ENCODE peak calls at places on chromosomes 12 and 14, in five cellular contexts. F, A, W, B and H are unnamed samples.

GRCh38 chr14:78310263-78310662 is 140.1 kb downstream of the NRXN3 start:
- DNase-seq in F (no peak), A (no peak), W (no peak), B (no peak), H (no peak)

GRCh38 chr14:91154851-91155625 is 41.2 kb downstream of the DGLUCY start:
- DNase-seq in F (no peak), A (peak), W (peak), B (peak), H (no peak)

GRCh38 chr12:1398673-1399072 is 195.7 kb downstream of the FBXL14 start:
- DNase-seq in F (no peak), A (no peak), W (peak), B (no peak), H (peak)

GRCh38 chr14:104579507-104579906 is at the start of gene C14orf180:
- DNase-seq in F (peak), A (no peak), W (no peak), B (peak), H (no peak)

GRCh38 chr12:28035483-28035882 is 63.0 kb upstream of the PTHLH start:
- DNase-seq in F (no peak), A (no peak), W (peak), B (no peak), H (no peak)

GRCh38 chr14:95482967-95483842 is 33.2 kb downstream of the SYNE3 start:
- DNase-seq in F (peak), A (peak), W (peak), B (peak), H (peak)

GRCh38 chr12:87866602-87867292 is 162.5 kb downstream of the C12orf50 start:
- DNase-seq in F (no peak), A (no peak), W (no peak), B (no peak), H (no peak)

GRCh38 chr12:93387780-93388179 is 10.1 kb downstream of the NUDT4 start:
- DNase-seq in F (no peak), A (no peak), W (peak), B (no peak), H (no peak)

GRCh38 chr12:13962699-13963098 is 18.7 kb downstream of the GRIN2B start:
- DNase-seq in F (no peak), A (no peak), W (no peak), B (no peak), H (no peak)
- TF ChIP-seq CTCF in F (no peak), A (no peak), W (no peak), B (peak), H (no peak)

DNA sequence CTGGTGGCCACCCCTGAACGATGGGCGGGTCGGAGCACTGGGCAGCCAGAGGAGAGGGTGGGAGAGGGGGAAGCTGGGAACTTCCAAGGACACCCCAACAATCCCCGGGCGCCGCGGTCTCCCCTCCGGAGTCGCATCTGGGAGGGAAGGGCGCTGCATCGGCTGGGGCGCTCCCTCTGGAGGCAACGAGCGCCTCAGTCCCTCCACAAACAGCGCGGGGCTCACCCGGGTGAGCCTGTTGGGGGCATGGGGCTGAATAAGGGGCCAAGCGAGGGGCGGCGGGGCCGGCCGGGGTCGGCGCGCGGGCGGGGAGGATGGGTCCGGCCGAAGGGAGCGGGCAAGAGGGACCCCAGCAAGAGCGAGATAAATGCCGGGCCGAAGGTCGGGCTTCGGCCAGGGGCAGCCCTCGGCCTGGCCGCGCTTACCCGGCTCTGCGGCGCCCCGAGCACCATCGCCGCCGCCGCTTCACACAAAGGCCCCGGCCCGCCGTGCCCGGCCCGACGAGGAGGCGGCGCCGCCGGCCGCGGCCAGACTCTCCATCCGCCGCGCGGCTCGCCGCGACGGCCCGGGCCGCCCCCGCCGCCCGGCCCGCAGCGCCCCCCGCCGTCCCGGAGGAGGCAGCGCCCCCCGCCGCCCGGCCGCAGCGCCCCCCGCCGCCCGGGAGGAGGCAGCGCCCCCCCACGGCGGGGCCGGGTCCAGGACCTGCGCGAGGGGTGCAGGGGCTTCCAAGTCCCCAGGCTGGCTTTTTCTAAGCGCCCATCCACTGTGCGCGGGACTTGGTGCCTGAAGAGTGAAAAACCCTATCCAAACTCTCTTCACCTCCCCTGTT is at the start of gene ZBTB39:
- DNase-seq in F (peak), A (peak), W (peak), B (peak), H (no peak)
- TF ChIP-seq CTCF in F (peak), A (peak), W (peak), B (peak), H (peak)

DNA sequence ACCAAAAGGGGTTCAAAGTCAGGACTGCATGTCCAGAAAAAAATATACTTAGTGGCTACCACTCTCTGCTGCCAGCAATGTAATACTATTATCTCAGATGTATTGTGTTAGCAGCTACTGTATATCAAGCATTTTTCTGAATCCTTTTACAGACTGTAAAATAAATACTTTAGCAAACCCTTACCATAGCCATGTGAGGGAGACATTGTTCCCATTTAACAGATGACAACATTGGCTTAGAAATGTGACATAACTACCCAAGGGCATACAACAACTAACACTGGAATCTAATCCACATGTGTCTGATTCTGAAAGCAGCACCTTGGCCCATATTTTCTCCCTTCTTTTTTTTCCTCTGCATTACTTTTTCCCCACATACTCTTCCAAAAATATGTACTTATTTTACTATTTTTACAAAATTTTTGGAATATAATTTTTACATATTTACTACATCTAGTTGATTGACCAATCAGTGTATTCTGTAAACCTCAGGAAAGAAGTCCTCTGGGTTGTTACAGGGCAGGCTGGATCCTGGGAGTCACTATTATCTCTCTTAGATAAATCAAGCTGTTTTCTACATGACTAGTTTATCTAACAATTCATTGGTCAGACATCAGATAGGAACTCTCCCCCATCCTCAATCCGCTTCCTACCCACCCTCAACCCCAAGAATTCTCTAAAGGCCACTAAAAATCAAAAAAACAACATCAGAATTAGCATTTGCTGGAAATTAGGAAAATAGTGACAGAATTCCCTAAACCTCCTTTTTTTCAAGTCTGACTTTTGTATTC is 154.1 kb downstream of the BTG1 start:
- DNase-seq in F (no peak), A (no peak), W (no peak), B (no peak), H (no peak)
- TF ChIP-seq CTCF in F (no peak), A (no peak), W (no peak), B (peak), H (no peak)

GRCh38 chr14:58947816-58948440 is 240.5 kb upstream of the DAAM1 start:
- DNase-seq in F (no peak), A (no peak), W (no peak), B (no peak), H (no peak)
- TF ChIP-seq CTCF in F (no peak), A (no peak), W (no peak), B (no peak), H (no peak)

GRCh38 chr12:46261658-46262057 is 7.2 kb downstream of the SLC38A1 start:
- DNase-seq in F (no peak), A (no peak), W (no peak), B (no peak), H (no peak)

GRCh38 chr12:46264057-46264456 is 4.8 kb downstream of the SLC38A1 start:
- DNase-seq in F (no peak), A (no peak), W (no peak), B (no peak), H (no peak)

GRCh38 chr12:46265734-46266133 is 3.1 kb downstream of the SLC38A1 start:
- DNase-seq in F (no peak), A (no peak), W (no peak), B (no peak), H (no peak)

GRCh38 chr12:46265102-46265501 is 3.7 kb downstream of the SLC38A1 start:
- DNase-seq in F (no peak), A (no peak), W (no peak), B (no peak), H (no peak)

GRCh38 chr12:46263140-46264017 is 5.5 kb downstream of the SLC38A1 start:
- DNase-seq in F (no peak), A (no peak), W (no peak), B (no peak), H (no peak)
- TF ChIP-seq CTCF in F (peak), A (no peak), W (peak), B (peak), H (peak)

DNA sequence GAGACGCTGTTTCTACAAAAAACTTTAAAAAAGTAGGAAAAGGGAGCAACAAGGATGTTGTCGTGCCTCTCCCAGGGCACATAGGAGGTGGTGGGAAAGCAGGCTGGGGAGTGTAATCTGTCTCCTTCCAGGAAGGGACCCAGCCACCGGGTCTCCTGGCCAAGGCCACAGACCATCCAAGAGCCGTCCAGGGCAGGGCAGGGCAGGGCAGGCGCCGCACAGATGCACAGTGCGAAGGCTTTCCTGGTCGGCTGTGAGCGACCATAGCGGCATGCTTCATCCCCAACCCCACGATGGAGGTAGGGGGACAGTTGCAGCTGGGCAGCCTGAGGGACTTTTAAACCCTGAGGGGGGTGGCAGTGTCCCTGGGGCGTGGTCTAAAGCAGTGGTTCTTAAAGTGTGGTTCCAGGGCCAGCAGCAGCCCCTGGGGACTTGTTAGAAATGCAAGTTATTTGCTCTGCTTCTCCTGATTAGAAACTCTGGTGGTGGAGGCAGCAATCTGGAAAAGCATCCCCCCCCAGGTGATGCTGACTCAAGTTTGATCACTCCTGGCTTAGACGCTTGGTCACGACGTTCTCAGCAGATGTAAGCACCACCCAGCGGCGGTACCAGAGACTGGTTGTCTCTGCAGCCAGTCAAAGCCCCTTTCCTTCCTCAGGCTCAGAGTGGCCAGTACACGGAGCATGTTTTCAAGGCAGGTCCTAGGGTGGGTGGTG is 197.4 kb upstream of the PRMT8 start:
- DNase-seq in F (no peak), A (no peak), W (peak), B (no peak), H (no peak)
- TF ChIP-seq CTCF in F (peak), A (no peak), W (no peak), B (no peak), H (no peak)

DNA sequence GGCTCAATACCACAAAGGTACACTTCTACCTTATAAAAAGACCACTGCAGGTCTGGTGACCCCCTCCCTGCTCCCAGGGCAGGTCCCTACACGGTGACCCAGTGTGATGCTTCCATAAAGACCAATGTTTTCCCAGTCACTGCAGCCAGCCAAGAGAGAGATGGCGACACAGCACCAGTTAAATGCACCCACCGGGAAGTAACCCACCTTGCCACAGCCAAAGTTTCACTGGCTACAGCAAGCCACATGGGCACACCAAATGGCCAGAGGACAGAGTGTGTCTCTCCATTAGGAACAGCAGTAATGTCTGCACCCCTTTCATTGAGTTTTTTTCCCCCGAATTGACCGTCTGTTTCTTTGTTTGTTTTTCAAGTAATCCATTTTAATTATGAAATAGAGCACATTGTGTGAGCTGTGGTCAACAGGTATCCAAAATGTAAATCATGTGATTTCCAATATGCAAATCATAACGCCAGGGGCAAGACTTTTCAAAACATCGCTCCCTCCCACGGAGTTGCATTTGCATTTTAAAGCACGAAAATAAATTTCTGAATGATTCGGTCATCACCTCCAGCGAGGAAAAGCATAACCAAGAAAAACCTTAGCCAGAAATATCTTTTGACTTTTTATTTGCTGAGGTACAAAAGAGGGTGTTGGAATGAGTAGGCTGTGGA is 48.9 kb upstream of the EML1 start:
- DNase-seq in F (no peak), A (no peak), W (no peak), B (no peak), H (no peak)
- TF ChIP-seq CTCF in F (no peak), A (no peak), W (no peak), B (no peak), H (no peak)

GRCh38 chr14:97824218-97824617 is 1027.0 kb downstream of the VRK1 start:
- DNase-seq in F (no peak), A (no peak), W (no peak), B (no peak), H (no peak)

GRCh38 chr14:97820781-97821180 is 1023.6 kb downstream of the VRK1 start:
- DNase-seq in F (no peak), A (no peak), W (no peak), B (no peak), H (no peak)
- TF ChIP-seq CTCF in F (no peak), A (no peak), W (no peak), B (no peak), H (no peak)

GRCh38 chr12:54631988-54632728 is 2.5 kb downstream of the LACRT start:
- DNase-seq in F (no peak), A (no peak), W (no peak), B (no peak), H (no peak)
- TF ChIP-seq CTCF in F (no peak), A (no peak), W (no peak), B (no peak), H (no peak)